ENCODE peak calls at places on chromosomes 2 and 18, in nine cellular contexts. One of them, this sample, is unnamed.

GRCh38 chr2:127485051-127485693 is 41.1 kb downstream of the IWS1 start:
- DNase-seq in hypothalamus: no peak
- DNase-seq in colonic mucosa: no peak
- DNase-seq in AG10803: no peak
- DNase-seq in T-helper 1 cell: no peak
- DNase-seq in activated naive CD4-positive, alpha-beta T cell treated with anti-CD3 and anti-CD28 coated beads, Interleukin-2, amount 50 U/mL, for 16 hours: no peak
- DNase-seq in activated naive CD8-positive, alpha-beta T cell treated with anti-CD3 and anti-CD28 coated beads, Interleukin-2, amount 50 U/mL, for 24 hours: no peak
- DNase-seq in aorta: no peak
- DNase-seq in stimulated activated naive CD8-positive, alpha-beta T cell treated with anti-CD3 and anti-CD28 coated beads, Interleukin-15, Interleukin-2, amounts not matched to agents 100 U/mL and 50 U/mL, for 24 hours: no peak
- DNase-seq in this sample: no peak

GRCh38 chr2:207805566-207806226 is 36.0 kb upstream of the FZD5 start:
- DNase-seq in stimulated activated naive CD8-positive, alpha-beta T cell treated with anti-CD3 and anti-CD28 coated beads, Interleukin-15, Interleukin-2, amounts not matched to agents 100 U/mL and 50 U/mL, for 24 hours: no peak
- DNase-seq in activated naive CD8-positive, alpha-beta T cell treated with anti-CD3 and anti-CD28 coated beads, Interleukin-2, amount 50 U/mL, for 24 hours: no peak
- DNase-seq in AG10803: peak; percentile 23
- DNase-seq in activated naive CD4-positive, alpha-beta T cell treated with anti-CD3 and anti-CD28 coated beads, Interleukin-2, amount 50 U/mL, for 16 hours: no peak
- DNase-seq in T-helper 1 cell: no peak
- DNase-seq in hypothalamus: no peak
- DNase-seq in colonic mucosa: no peak
- DNase-seq in aorta: no peak
- DNase-seq in this sample: no peak

GRCh38 chr18:58117685-58118403 is 73.8 kb downstream of the NEDD4L start:
- DNase-seq in T-helper 1 cell: no peak
- DNase-seq in hypothalamus: no peak
- DNase-seq in stimulated activated naive CD8-positive, alpha-beta T cell treated with anti-CD3 and anti-CD28 coated beads, Interleukin-15, Interleukin-2, amounts not matched to agents 100 U/mL and 50 U/mL, for 24 hours: no peak
- DNase-seq in activated naive CD4-positive, alpha-beta T cell treated with anti-CD3 and anti-CD28 coated beads, Interleukin-2, amount 50 U/mL, for 16 hours: no peak
- DNase-seq in colonic mucosa: peak; percentile 68
- DNase-seq in activated naive CD8-positive, alpha-beta T cell treated with anti-CD3 and anti-CD28 coated beads, Interleukin-2, amount 50 U/mL, for 24 hours: no peak
- DNase-seq in aorta: no peak
- DNase-seq in AG10803: peak; percentile 56
- DNase-seq in this sample: no peak

GRCh38 chr2:194550702-194551101 is 1106.3 kb upstream of the SLC39A10 start:
- DNase-seq in AG10803: no peak
- DNase-seq in colonic mucosa: no peak
- DNase-seq in stimulated activated naive CD8-positive, alpha-beta T cell treated with anti-CD3 and anti-CD28 coated beads, Interleukin-15, Interleukin-2, amounts not matched to agents 100 U/mL and 50 U/mL, for 24 hours: no peak
- DNase-seq in activated naive CD8-positive, alpha-beta T cell treated with anti-CD3 and anti-CD28 coated beads, Interleukin-2, amount 50 U/mL, for 24 hours: no peak
- DNase-seq in activated naive CD4-positive, alpha-beta T cell treated with anti-CD3 and anti-CD28 coated beads, Interleukin-2, amount 50 U/mL, for 16 hours: no peak
- DNase-seq in T-helper 1 cell: no peak
- DNase-seq in aorta: no peak
- DNase-seq in hypothalamus: no peak
- DNase-seq in this sample: no peak

GRCh38 chr2:121788685-121789084 is 33.2 kb downstream of the TSN start:
- DNase-seq in AG10803: no peak
- DNase-seq in activated naive CD4-positive, alpha-beta T cell treated with anti-CD3 and anti-CD28 coated beads, Interleukin-2, amount 50 U/mL, for 16 hours: no peak
- DNase-seq in activated naive CD8-positive, alpha-beta T cell treated with anti-CD3 and anti-CD28 coated beads, Interleukin-2, amount 50 U/mL, for 24 hours: no peak
- DNase-seq in colonic mucosa: no peak
- DNase-seq in stimulated activated naive CD8-positive, alpha-beta T cell treated with anti-CD3 and anti-CD28 coated beads, Interleukin-15, Interleukin-2, amounts not matched to agents 100 U/mL and 50 U/mL, for 24 hours: no peak
- DNase-seq in T-helper 1 cell: no peak
- DNase-seq in hypothalamus: no peak
- DNase-seq in aorta: no peak
- DNase-seq in this sample: no peak

GRCh38 chr2:45964226-45964841 is 312.9 kb downstream of the PRKCE start:
- DNase-seq in T-helper 1 cell: no peak
- DNase-seq in hypothalamus: peak; percentile 35
- DNase-seq in stimulated activated naive CD8-positive, alpha-beta T cell treated with anti-CD3 and anti-CD28 coated beads, Interleukin-15, Interleukin-2, amounts not matched to agents 100 U/mL and 50 U/mL, for 24 hours: peak; percentile 5
- DNase-seq in colonic mucosa: peak; percentile 96
- DNase-seq in activated naive CD4-positive, alpha-beta T cell treated with anti-CD3 and anti-CD28 coated beads, Interleukin-2, amount 50 U/mL, for 16 hours: no peak
- DNase-seq in aorta: peak; percentile 80
- DNase-seq in activated naive CD8-positive, alpha-beta T cell treated with anti-CD3 and anti-CD28 coated beads, Interleukin-2, amount 50 U/mL, for 24 hours: peak; percentile 7
- DNase-seq in AG10803: peak; percentile 91
- DNase-seq in this sample: no peak

GRCh38 chr2:120379916-120380893 is 34.3 kb downstream of the INHBB start:
- DNase-seq in T-helper 1 cell: no peak
- DNase-seq in stimulated activated naive CD8-positive, alpha-beta T cell treated with anti-CD3 and anti-CD28 coated beads, Interleukin-15, Interleukin-2, amounts not matched to agents 100 U/mL and 50 U/mL, for 24 hours: no peak
- DNase-seq in activated naive CD4-positive, alpha-beta T cell treated with anti-CD3 and anti-CD28 coated beads, Interleukin-2, amount 50 U/mL, for 16 hours: no peak
- DNase-seq in hypothalamus: no peak
- DNase-seq in aorta: peak; percentile 15
- DNase-seq in activated naive CD8-positive, alpha-beta T cell treated with anti-CD3 and anti-CD28 coated beads, Interleukin-2, amount 50 U/mL, for 24 hours: no peak
- DNase-seq in AG10803: no peak
- DNase-seq in colonic mucosa: no peak
- DNase-seq in this sample: no peak

GRCh38 chr2:169768262-169768995 is 30.2 kb upstream of the SSB start:
- DNase-seq in hypothalamus: no peak
- DNase-seq in aorta: peak; percentile 49
- DNase-seq in colonic mucosa: peak; percentile 31
- DNase-seq in stimulated activated naive CD8-positive, alpha-beta T cell treated with anti-CD3 and anti-CD28 coated beads, Interleukin-15, Interleukin-2, amounts not matched to agents 100 U/mL and 50 U/mL, for 24 hours: peak; percentile 43
- DNase-seq in activated naive CD4-positive, alpha-beta T cell treated with anti-CD3 and anti-CD28 coated beads, Interleukin-2, amount 50 U/mL, for 16 hours: peak; percentile 33
- DNase-seq in activated naive CD8-positive, alpha-beta T cell treated with anti-CD3 and anti-CD28 coated beads, Interleukin-2, amount 50 U/mL, for 24 hours: peak; percentile 39
- DNase-seq in T-helper 1 cell: peak; percentile 38
- DNase-seq in AG10803: no peak
- DNase-seq in this sample: peak; percentile 22

GRCh38 chr2:32798841-32799240 is 147.9 kb upstream of the LTBP1 start:
- DNase-seq in T-helper 1 cell: no peak
- DNase-seq in colonic mucosa: no peak
- DNase-seq in aorta: no peak
- DNase-seq in stimulated activated naive CD8-positive, alpha-beta T cell treated with anti-CD3 and anti-CD28 coated beads, Interleukin-15, Interleukin-2, amounts not matched to agents 100 U/mL and 50 U/mL, for 24 hours: no peak
- DNase-seq in AG10803: no peak
- DNase-seq in activated naive CD4-positive, alpha-beta T cell treated with anti-CD3 and anti-CD28 coated beads, Interleukin-2, amount 50 U/mL, for 16 hours: no peak
- DNase-seq in hypothalamus: no peak
- DNase-seq in activated naive CD8-positive, alpha-beta T cell treated with anti-CD3 and anti-CD28 coated beads, Interleukin-2, amount 50 U/mL, for 24 hours: no peak
- DNase-seq in this sample: no peak

GRCh38 chr18:29644276-29644675 is 1398.3 kb downstream of the DSC3 start:
- DNase-seq in aorta: no peak
- DNase-seq in activated naive CD4-positive, alpha-beta T cell treated with anti-CD3 and anti-CD28 coated beads, Interleukin-2, amount 50 U/mL, for 16 hours: no peak
- DNase-seq in stimulated activated naive CD8-positive, alpha-beta T cell treated with anti-CD3 and anti-CD28 coated beads, Interleukin-15, Interleukin-2, amounts not matched to agents 100 U/mL and 50 U/mL, for 24 hours: no peak
- DNase-seq in colonic mucosa: no peak
- DNase-seq in T-helper 1 cell: no peak
- DNase-seq in AG10803: peak; percentile 23
- DNase-seq in activated naive CD8-positive, alpha-beta T cell treated with anti-CD3 and anti-CD28 coated beads, Interleukin-2, amount 50 U/mL, for 24 hours: no peak
- DNase-seq in hypothalamus: no peak
- DNase-seq in this sample: no peak

GRCh38 chr2:88032070-88032702 is 15.8 kb upstream of the RNU2-63P start:
- DNase-seq in stimulated activated naive CD8-positive, alpha-beta T cell treated with anti-CD3 and anti-CD28 coated beads, Interleukin-15, Interleukin-2, amounts not matched to agents 100 U/mL and 50 U/mL, for 24 hours: no peak
- DNase-seq in AG10803: no peak
- DNase-seq in T-helper 1 cell: no peak
- DNase-seq in aorta: no peak
- DNase-seq in hypothalamus: no peak
- DNase-seq in colonic mucosa: no peak
- DNase-seq in activated naive CD8-positive, alpha-beta T cell treated with anti-CD3 and anti-CD28 coated beads, Interleukin-2, amount 50 U/mL, for 24 hours: no peak
- DNase-seq in activated naive CD4-positive, alpha-beta T cell treated with anti-CD3 and anti-CD28 coated beads, Interleukin-2, amount 50 U/mL, for 16 hours: no peak
- DNase-seq in this sample: no peak

GRCh38 chr18:55321268-55322175 is 266.5 kb downstream of the TCF4 start:
- DNase-seq in T-helper 1 cell: peak; percentile 33
- DNase-seq in AG10803: peak; percentile 95
- DNase-seq in colonic mucosa: peak; percentile 81
- DNase-seq in activated naive CD8-positive, alpha-beta T cell treated with anti-CD3 and anti-CD28 coated beads, Interleukin-2, amount 50 U/mL, for 24 hours: peak; percentile 63
- DNase-seq in hypothalamus: peak; percentile 61
- DNase-seq in activated naive CD4-positive, alpha-beta T cell treated with anti-CD3 and anti-CD28 coated beads, Interleukin-2, amount 50 U/mL, for 16 hours: no peak
- DNase-seq in stimulated activated naive CD8-positive, alpha-beta T cell treated with anti-CD3 and anti-CD28 coated beads, Interleukin-15, Interleukin-2, amounts not matched to agents 100 U/mL and 50 U/mL, for 24 hours: peak; percentile 65
- DNase-seq in aorta: peak; percentile 95
- DNase-seq in this sample: peak; percentile 8

GRCh38 chr18:57441395-57441794 is 6.2 kb downstream of the ONECUT2 start:
- DNase-seq in T-helper 1 cell: peak; percentile 19
- DNase-seq in activated naive CD8-positive, alpha-beta T cell treated with anti-CD3 and anti-CD28 coated beads, Interleukin-2, amount 50 U/mL, for 24 hours: no peak
- DNase-seq in stimulated activated naive CD8-positive, alpha-beta T cell treated with anti-CD3 and anti-CD28 coated beads, Interleukin-15, Interleukin-2, amounts not matched to agents 100 U/mL and 50 U/mL, for 24 hours: no peak
- DNase-seq in activated naive CD4-positive, alpha-beta T cell treated with anti-CD3 and anti-CD28 coated beads, Interleukin-2, amount 50 U/mL, for 16 hours: no peak
- DNase-seq in aorta: no peak
- DNase-seq in hypothalamus: no peak
- DNase-seq in colonic mucosa: no peak
- DNase-seq in AG10803: peak; percentile 15
- DNase-seq in this sample: no peak

GRCh38 chr2:203909192-203909945 is 27.2 kb upstream of the ICOS start:
- DNase-seq in activated naive CD4-positive, alpha-beta T cell treated with anti-CD3 and anti-CD28 coated beads, Interleukin-2, amount 50 U/mL, for 16 hours: peak; percentile 17
- DNase-seq in colonic mucosa: peak; percentile 37
- DNase-seq in activated naive CD8-positive, alpha-beta T cell treated with anti-CD3 and anti-CD28 coated beads, Interleukin-2, amount 50 U/mL, for 24 hours: no peak
- DNase-seq in AG10803: peak; percentile 79
- DNase-seq in aorta: no peak
- DNase-seq in hypothalamus: no peak
- DNase-seq in T-helper 1 cell: peak; percentile 56
- DNase-seq in stimulated activated naive CD8-positive, alpha-beta T cell treated with anti-CD3 and anti-CD28 coated beads, Interleukin-15, Interleukin-2, amounts not matched to agents 100 U/mL and 50 U/mL, for 24 hours: no peak
- DNase-seq in this sample: no peak

GRCh38 chr2:104702451-104702850 is 151.5 kb upstream of the POU3F3 start:
- DNase-seq in T-helper 1 cell: no peak
- DNase-seq in colonic mucosa: no peak
- DNase-seq in hypothalamus: no peak
- DNase-seq in AG10803: no peak
- DNase-seq in stimulated activated naive CD8-positive, alpha-beta T cell treated with anti-CD3 and anti-CD28 coated beads, Interleukin-15, Interleukin-2, amounts not matched to agents 100 U/mL and 50 U/mL, for 24 hours: no peak
- DNase-seq in activated naive CD4-positive, alpha-beta T cell treated with anti-CD3 and anti-CD28 coated beads, Interleukin-2, amount 50 U/mL, for 16 hours: no peak
- DNase-seq in activated naive CD8-positive, alpha-beta T cell treated with anti-CD3 and anti-CD28 coated beads, Interleukin-2, amount 50 U/mL, for 24 hours: no peak
- DNase-seq in aorta: no peak
- DNase-seq in this sample: no peak

GRCh38 chr2:128622916-128623620 is 304.4 kb upstream of the HS6ST1 start:
- DNase-seq in colonic mucosa: no peak
- DNase-seq in stimulated activated naive CD8-positive, alpha-beta T cell treated with anti-CD3 and anti-CD28 coated beads, Interleukin-15, Interleukin-2, amounts not matched to agents 100 U/mL and 50 U/mL, for 24 hours: no peak
- DNase-seq in hypothalamus: no peak
- DNase-seq in T-helper 1 cell: no peak
- DNase-seq in activated naive CD8-positive, alpha-beta T cell treated with anti-CD3 and anti-CD28 coated beads, Interleukin-2, amount 50 U/mL, for 24 hours: no peak
- DNase-seq in AG10803: peak; percentile 25
- DNase-seq in activated naive CD4-positive, alpha-beta T cell treated with anti-CD3 and anti-CD28 coated beads, Interleukin-2, amount 50 U/mL, for 16 hours: no peak
- DNase-seq in aorta: no peak
- DNase-seq in this sample: no peak

GRCh38 chr2:207474871-207475485 is 54.8 kb upstream of the CREB1 start:
- DNase-seq in T-helper 1 cell: peak; percentile 46
- DNase-seq in AG10803: peak; percentile 72
- DNase-seq in activated naive CD8-positive, alpha-beta T cell treated with anti-CD3 and anti-CD28 coated beads, Interleukin-2, amount 50 U/mL, for 24 hours: peak; percentile 55
- DNase-seq in colonic mucosa: peak; percentile 39
- DNase-seq in stimulated activated naive CD8-positive, alpha-beta T cell treated with anti-CD3 and anti-CD28 coated beads, Interleukin-15, Interleukin-2, amounts not matched to agents 100 U/mL and 50 U/mL, for 24 hours: peak; percentile 54
- DNase-seq in aorta: no peak
- DNase-seq in hypothalamus: peak; percentile 2
- DNase-seq in activated naive CD4-positive, alpha-beta T cell treated with anti-CD3 and anti-CD28 coated beads, Interleukin-2, amount 50 U/mL, for 16 hours: peak; percentile 18
- DNase-seq in this sample: no peak

GRCh38 chr2:95573866-95574265 is 17.9 kb upstream of the TRIM43 start:
- DNase-seq in aorta: no peak
- DNase-seq in stimulated activated naive CD8-positive, alpha-beta T cell treated with anti-CD3 and anti-CD28 coated beads, Interleukin-15, Interleukin-2, amounts not matched to agents 100 U/mL and 50 U/mL, for 24 hours: no peak
- DNase-seq in hypothalamus: no peak
- DNase-seq in activated naive CD4-positive, alpha-beta T cell treated with anti-CD3 and anti-CD28 coated beads, Interleukin-2, amount 50 U/mL, for 16 hours: no peak
- DNase-seq in T-helper 1 cell: no peak
- DNase-seq in colonic mucosa: no peak
- DNase-seq in activated naive CD8-positive, alpha-beta T cell treated with anti-CD3 and anti-CD28 coated beads, Interleukin-2, amount 50 U/mL, for 24 hours: no peak
- DNase-seq in AG10803: no peak
- DNase-seq in this sample: no peak

GRCh38 chr2:56580242-56580641 is 396.5 kb downstream of the CCDC85A start:
- DNase-seq in aorta: no peak
- DNase-seq in colonic mucosa: no peak
- DNase-seq in stimulated activated naive CD8-positive, alpha-beta T cell treated with anti-CD3 and anti-CD28 coated beads, Interleukin-15, Interleukin-2, amounts not matched to agents 100 U/mL and 50 U/mL, for 24 hours: no peak
- DNase-seq in T-helper 1 cell: no peak
- DNase-seq in activated naive CD4-positive, alpha-beta T cell treated with anti-CD3 and anti-CD28 coated beads, Interleukin-2, amount 50 U/mL, for 16 hours: no peak
- DNase-seq in hypothalamus: no peak
- DNase-seq in activated naive CD8-positive, alpha-beta T cell treated with anti-CD3 and anti-CD28 coated beads, Interleukin-2, amount 50 U/mL, for 24 hours: no peak
- DNase-seq in AG10803: peak; percentile 87
- DNase-seq in this sample: no peak

GRCh38 chr2:199228887-199229819 is 228.6 kb downstream of the SATB2 start:
- DNase-seq in stimulated activated naive CD8-positive, alpha-beta T cell treated with anti-CD3 and anti-CD28 coated beads, Interleukin-15, Interleukin-2, amounts not matched to agents 100 U/mL and 50 U/mL, for 24 hours: peak; percentile 32
- DNase-seq in activated naive CD4-positive, alpha-beta T cell treated with anti-CD3 and anti-CD28 coated beads, Interleukin-2, amount 50 U/mL, for 16 hours: no peak
- DNase-seq in colonic mucosa: no peak
- DNase-seq in T-helper 1 cell: peak; percentile 76
- DNase-seq in aorta: no peak
- DNase-seq in AG10803: peak; percentile 97
- DNase-seq in hypothalamus: no peak
- DNase-seq in activated naive CD8-positive, alpha-beta T cell treated with anti-CD3 and anti-CD28 coated beads, Interleukin-2, amount 50 U/mL, for 24 hours: peak; percentile 15
- DNase-seq in this sample: no peak

GRCh38 chr2:20421988-20422678 is 24.7 kb upstream of the RHOB start:
- DNase-seq in activated naive CD4-positive, alpha-beta T cell treated with anti-CD3 and anti-CD28 coated beads, Interleukin-2, amount 50 U/mL, for 16 hours: no peak
- DNase-seq in stimulated activated naive CD8-positive, alpha-beta T cell treated with anti-CD3 and anti-CD28 coated beads, Interleukin-15, Interleukin-2, amounts not matched to agents 100 U/mL and 50 U/mL, for 24 hours: no peak
- DNase-seq in activated naive CD8-positive, alpha-beta T cell treated with anti-CD3 and anti-CD28 coated beads, Interleukin-2, amount 50 U/mL, for 24 hours: no peak
- DNase-seq in T-helper 1 cell: no peak
- DNase-seq in aorta: peak; percentile 96
- DNase-seq in colonic mucosa: peak; percentile 64
- DNase-seq in hypothalamus: no peak
- DNase-seq in AG10803: peak; percentile 96
- DNase-seq in this sample: no peak

GRCh38 chr2:45180784-45181183 is 171.5 kb upstream of the SIX2 start:
- DNase-seq in colonic mucosa: no peak
- DNase-seq in activated naive CD4-positive, alpha-beta T cell treated with anti-CD3 and anti-CD28 coated beads, Interleukin-2, amount 50 U/mL, for 16 hours: no peak
- DNase-seq in aorta: no peak
- DNase-seq in AG10803: peak; percentile 88
- DNase-seq in hypothalamus: no peak
- DNase-seq in activated naive CD8-positive, alpha-beta T cell treated with anti-CD3 and anti-CD28 coated beads, Interleukin-2, amount 50 U/mL, for 24 hours: no peak
- DNase-seq in T-helper 1 cell: no peak
- DNase-seq in stimulated activated naive CD8-positive, alpha-beta T cell treated with anti-CD3 and anti-CD28 coated beads, Interleukin-15, Interleukin-2, amounts not matched to agents 100 U/mL and 50 U/mL, for 24 hours: no peak
- DNase-seq in this sample: no peak

GRCh38 chr2:238242731-238243495 is 3.1 kb upstream of the HES6 start:
- DNase-seq in aorta: no peak
- DNase-seq in T-helper 1 cell: no peak
- DNase-seq in stimulated activated naive CD8-positive, alpha-beta T cell treated with anti-CD3 and anti-CD28 coated beads, Interleukin-15, Interleukin-2, amounts not matched to agents 100 U/mL and 50 U/mL, for 24 hours: no peak
- DNase-seq in activated naive CD4-positive, alpha-beta T cell treated with anti-CD3 and anti-CD28 coated beads, Interleukin-2, amount 50 U/mL, for 16 hours: no peak
- DNase-seq in hypothalamus: no peak
- DNase-seq in AG10803: no peak
- DNase-seq in colonic mucosa: no peak
- DNase-seq in activated naive CD8-positive, alpha-beta T cell treated with anti-CD3 and anti-CD28 coated beads, Interleukin-2, amount 50 U/mL, for 24 hours: no peak
- DNase-seq in this sample: no peak

GRCh38 chr18:69691008-69691760 is 256.5 kb downstream of the CD226 start:
- DNase-seq in aorta: no peak
- DNase-seq in AG10803: no peak
- DNase-seq in T-helper 1 cell: no peak
- DNase-seq in stimulated activated naive CD8-positive, alpha-beta T cell treated with anti-CD3 and anti-CD28 coated beads, Interleukin-15, Interleukin-2, amounts not matched to agents 100 U/mL and 50 U/mL, for 24 hours: no peak
- DNase-seq in colonic mucosa: no peak
- DNase-seq in hypothalamus: no peak
- DNase-seq in activated naive CD8-positive, alpha-beta T cell treated with anti-CD3 and anti-CD28 coated beads, Interleukin-2, amount 50 U/mL, for 24 hours: no peak
- DNase-seq in activated naive CD4-positive, alpha-beta T cell treated with anti-CD3 and anti-CD28 coated beads, Interleukin-2, amount 50 U/mL, for 16 hours: no peak
- DNase-seq in this sample: no peak

GRCh38 chr2:73903313-73903712 is 10.5 kb downstream of the ACTG2 start:
- DNase-seq in activated naive CD4-positive, alpha-beta T cell treated with anti-CD3 and anti-CD28 coated beads, Interleukin-2, amount 50 U/mL, for 16 hours: no peak
- DNase-seq in colonic mucosa: no peak
- DNase-seq in AG10803: no peak
- DNase-seq in activated naive CD8-positive, alpha-beta T cell treated with anti-CD3 and anti-CD28 coated beads, Interleukin-2, amount 50 U/mL, for 24 hours: no peak
- DNase-seq in hypothalamus: no peak
- DNase-seq in T-helper 1 cell: no peak
- DNase-seq in aorta: no peak
- DNase-seq in stimulated activated naive CD8-positive, alpha-beta T cell treated with anti-CD3 and anti-CD28 coated beads, Interleukin-15, Interleukin-2, amounts not matched to agents 100 U/mL and 50 U/mL, for 24 hours: no peak
- DNase-seq in this sample: no peak

GRCh38 chr18:27656905-27657304 is 471.8 kb upstream of the CHST9 start:
- DNase-seq in AG10803: no peak
- DNase-seq in activated naive CD8-positive, alpha-beta T cell treated with anti-CD3 and anti-CD28 coated beads, Interleukin-2, amount 50 U/mL, for 24 hours: no peak
- DNase-seq in aorta: no peak
- DNase-seq in stimulated activated naive CD8-positive, alpha-beta T cell treated with anti-CD3 and anti-CD28 coated beads, Interleukin-15, Interleukin-2, amounts not matched to agents 100 U/mL and 50 U/mL, for 24 hours: no peak
- DNase-seq in activated naive CD4-positive, alpha-beta T cell treated with anti-CD3 and anti-CD28 coated beads, Interleukin-2, amount 50 U/mL, for 16 hours: no peak
- DNase-seq in hypothalamus: no peak
- DNase-seq in colonic mucosa: no peak
- DNase-seq in T-helper 1 cell: no peak
- DNase-seq in this sample: no peak

GRCh38 chr18:5197032-5197434 is at the start of gene AKAIN1:
- DNase-seq in colonic mucosa: no peak
- DNase-seq in aorta: peak; percentile 47
- DNase-seq in stimulated activated naive CD8-positive, alpha-beta T cell treated with anti-CD3 and anti-CD28 coated beads, Interleukin-15, Interleukin-2, amounts not matched to agents 100 U/mL and 50 U/mL, for 24 hours: peak; percentile 45
- DNase-seq in T-helper 1 cell: peak; percentile 8
- DNase-seq in activated naive CD4-positive, alpha-beta T cell treated with anti-CD3 and anti-CD28 coated beads, Interleukin-2, amount 50 U/mL, for 16 hours: peak; percentile 24
- DNase-seq in hypothalamus: no peak
- DNase-seq in activated naive CD8-positive, alpha-beta T cell treated with anti-CD3 and anti-CD28 coated beads, Interleukin-2, amount 50 U/mL, for 24 hours: peak; percentile 38
- DNase-seq in AG10803: peak; percentile 27
- DNase-seq in this sample: no peak

GRCh38 chr2:190961918-190962487 is 52.0 kb downstream of the STAT1 start:
- DNase-seq in AG10803: peak; percentile 63
- DNase-seq in stimulated activated naive CD8-positive, alpha-beta T cell treated with anti-CD3 and anti-CD28 coated beads, Interleukin-15, Interleukin-2, amounts not matched to agents 100 U/mL and 50 U/mL, for 24 hours: no peak
- DNase-seq in colonic mucosa: no peak
- DNase-seq in hypothalamus: no peak
- DNase-seq in activated naive CD8-positive, alpha-beta T cell treated with anti-CD3 and anti-CD28 coated beads, Interleukin-2, amount 50 U/mL, for 24 hours: no peak
- DNase-seq in aorta: no peak
- DNase-seq in T-helper 1 cell: no peak
- DNase-seq in activated naive CD4-positive, alpha-beta T cell treated with anti-CD3 and anti-CD28 coated beads, Interleukin-2, amount 50 U/mL, for 16 hours: no peak
- DNase-seq in this sample: no peak

GRCh38 chr2:47541848-47542450 is 139.0 kb downstream of the MSH2 start:
- DNase-seq in AG10803: no peak
- DNase-seq in activated naive CD4-positive, alpha-beta T cell treated with anti-CD3 and anti-CD28 coated beads, Interleukin-2, amount 50 U/mL, for 16 hours: no peak
- DNase-seq in aorta: no peak
- DNase-seq in activated naive CD8-positive, alpha-beta T cell treated with anti-CD3 and anti-CD28 coated beads, Interleukin-2, amount 50 U/mL, for 24 hours: no peak
- DNase-seq in hypothalamus: no peak
- DNase-seq in stimulated activated naive CD8-positive, alpha-beta T cell treated with anti-CD3 and anti-CD28 coated beads, Interleukin-15, Interleukin-2, amounts not matched to agents 100 U/mL and 50 U/mL, for 24 hours: no peak
- DNase-seq in colonic mucosa: no peak
- DNase-seq in T-helper 1 cell: no peak
- DNase-seq in this sample: no peak

GRCh38 chr2:40103163-40103562 is 324.1 kb upstream of the THUMPD2 start:
- DNase-seq in activated naive CD8-positive, alpha-beta T cell treated with anti-CD3 and anti-CD28 coated beads, Interleukin-2, amount 50 U/mL, for 24 hours: no peak
- DNase-seq in colonic mucosa: no peak
- DNase-seq in aorta: no peak
- DNase-seq in T-helper 1 cell: no peak
- DNase-seq in AG10803: peak; percentile 95
- DNase-seq in activated naive CD4-positive, alpha-beta T cell treated with anti-CD3 and anti-CD28 coated beads, Interleukin-2, amount 50 U/mL, for 16 hours: no peak
- DNase-seq in hypothalamus: no peak
- DNase-seq in stimulated activated naive CD8-positive, alpha-beta T cell treated with anti-CD3 and anti-CD28 coated beads, Interleukin-15, Interleukin-2, amounts not matched to agents 100 U/mL and 50 U/mL, for 24 hours: no peak
- DNase-seq in this sample: no peak

GRCh38 chr2:11155326-11156059 is at the start of gene SLC66A3:
- DNase-seq in colonic mucosa: peak; percentile 34
- DNase-seq in T-helper 1 cell: peak; percentile 86
- DNase-seq in stimulated activated naive CD8-positive, alpha-beta T cell treated with anti-CD3 and anti-CD28 coated beads, Interleukin-15, Interleukin-2, amounts not matched to agents 100 U/mL and 50 U/mL, for 24 hours: no peak
- DNase-seq in activated naive CD8-positive, alpha-beta T cell treated with anti-CD3 and anti-CD28 coated beads, Interleukin-2, amount 50 U/mL, for 24 hours: no peak
- DNase-seq in activated naive CD4-positive, alpha-beta T cell treated with anti-CD3 and anti-CD28 coated beads, Interleukin-2, amount 50 U/mL, for 16 hours: peak; percentile 78
- DNase-seq in AG10803: peak; percentile 86
- DNase-seq in aorta: no peak
- DNase-seq in hypothalamus: no peak
- DNase-seq in this sample: peak; percentile 74